ENCODE peak calls at places on chromosomes 2 and 18, in eight cellular contexts. W, D, X, M, F, S, B and T are unnamed samples.

GRCh38 chr2:113237604-113238003 is 41.1 kb downstream of the PAX8 start:
- DNase-seq in F (no peak), S (no peak), X (no peak), D (no peak), W (no peak), B (no peak), M (peak), T (no peak)

GRCh38 chr2:220499281-220499680 is 871.9 kb downstream of the SLC4A3 start:
- DNase-seq in D (no peak), M (peak), X (no peak), F (no peak), W (peak), S (no peak), B (no peak), T (peak)

GRCh38 chr2:207674826-207675225 is 36.6 kb upstream of the CCNYL1 start:
- DNase-seq in B (no peak), F (no peak), D (no peak), M (peak), X (no peak), W (no peak), S (no peak), T (peak)

GRCh38 chr2:85516649-85517389 is 22.1 kb upstream of the MAT2A start:
- DNase-seq in F (no peak), W (no peak), X (no peak), D (no peak), M (no peak), B (no peak), S (peak), T (no peak)

GRCh38 chr2:108612514-108613183 is 78.4 kb downstream of the LIMS1 start:
- DNase-seq in F (peak), B (no peak), X (no peak), M (no peak), D (peak), S (no peak), W (no peak), T (no peak)

GRCh38 chr18:58716046-58716766 is 44.9 kb downstream of the MALT1 start:
- DNase-seq in X (no peak), D (no peak), S (no peak), M (no peak), B (no peak), F (no peak), W (no peak), T (no peak)

GRCh38 chr18:13173573-13173972 is 45.0 kb upstream of the LDLRAD4 start:
- DNase-seq in X (no peak), F (no peak), M (no peak), S (no peak), D (no peak), W (no peak), B (no peak), T (no peak)

GRCh38 chr18:10440874-10441273 is 13.6 kb upstream of the APCDD1 start:
- DNase-seq in F (no peak), B (no peak), W (no peak), X (no peak), M (no peak), S (no peak), D (no peak), T (no peak)

GRCh38 chr2:215966951-215967350 is 46.4 kb downstream of the MREG start:
- DNase-seq in B (no peak), S (no peak), X (no peak), D (no peak), M (no peak), F (no peak), W (no peak), T (no peak)

GRCh38 chr2:144479659-144480058 is 40.3 kb downstream of the ZEB2 start:
- DNase-seq in S (no peak), W (no peak), B (no peak), X (no peak), F (no peak), D (no peak), M (no peak), T (no peak)

GRCh38 chr2:121092095-121092494 is 192.9 kb downstream of the TFCP2L1 start:
- DNase-seq in M (no peak), S (no peak), X (no peak), B (no peak), D (no peak), F (no peak), W (no peak), T (no peak)

GRCh38 chr2:202135111-202135874 is 62.2 kb downstream of the KIAA2012 start:
- DNase-seq in F (no peak), M (no peak), W (peak), S (no peak), X (no peak), D (no peak), B (peak), T (no peak)

GRCh38 chr18:6203791-6204190 is 210.9 kb downstream of the L3MBTL4 start:
- DNase-seq in F (no peak), W (no peak), B (no peak), X (no peak), M (no peak), D (no peak), S (no peak), T (no peak)

GRCh38 chr2:217666338-217666737 is 336.5 kb downstream of the TNS1 start:
- DNase-seq in D (no peak), B (no peak), S (no peak), W (no peak), M (no peak), F (no peak), X (no peak), T (no peak)

GRCh38 chr2:170711774-170712652 is 3.1 kb upstream of the SP5 start:
- DNase-seq in S (no peak), F (no peak), B (no peak), X (no peak), W (no peak), M (peak), D (no peak), T (no peak)

GRCh38 chr2:226050822-226051221 is 651.3 kb downstream of the NYAP2 start:
- DNase-seq in F (no peak), W (no peak), M (peak), X (no peak), D (no peak), S (no peak), B (no peak), T (no peak)

GRCh38 chr2:100891911-100892642 is 72.1 kb downstream of the NPAS2 start:
- DNase-seq in F (no peak), D (no peak), X (no peak), S (no peak), M (peak), W (peak), B (no peak), T (no peak)

GRCh38 chr2:197307236-197307932 is 3.2 kb downstream of the ANKRD44 start:
- DNase-seq in F (no peak), D (no peak), X (no peak), S (no peak), B (no peak), W (peak), M (no peak), T (no peak)

GRCh38 chr18:76805221-76805620 is 17.1 kb upstream of the ZNF236 start:
- DNase-seq in M (no peak), F (no peak), D (no peak), S (no peak), X (no peak), W (no peak), B (no peak), T (peak)

GRCh38 chr2:190093793-190094192 is 31.3 kb upstream of the MSTN start:
- DNase-seq in F (no peak), S (no peak), B (peak), D (no peak), W (no peak), M (no peak), X (no peak), T (no peak)

GRCh38 chr2:85137131-85137530 is 3.9 kb downstream of the TCF7L1 start:
- DNase-seq in W (no peak), S (no peak), D (no peak), B (no peak), M (no peak), F (no peak), X (no peak), T (no peak)

GRCh38 chr2:178157574-178157973 is 36.7 kb upstream of the OSBPL6 start:
- DNase-seq in F (no peak), M (no peak), X (no peak), S (no peak), B (no peak), D (no peak), W (no peak), T (no peak)

GRCh38 chr2:135742307-135742838 is 718 bp downstream of the UBXN4 start:
- DNase-seq in M (peak), F (no peak), X (no peak), W (peak), S (peak), B (no peak), D (no peak), T (peak)

GRCh38 chr2:227325824-227326195 is 759 bp downstream of the MFF start:
- DNase-seq in D (no peak), X (peak), W (no peak), B (peak), M (peak), F (peak), S (peak), T (peak)

GRCh38 chr2:234997389-234997788 is 45.6 kb downstream of the SH3BP4 start:
- DNase-seq in X (no peak), S (peak), W (no peak), D (no peak), F (no peak), B (peak), M (no peak), T (no peak)

GRCh38 chr18:7273301-7273911 is 42.5 kb downstream of the LRRC30 start:
- DNase-seq in X (peak), S (peak), B (peak), F (no peak), W (no peak), D (no peak), M (no peak), T (no peak)

GRCh38 chr2:26801342-26801741 is 15.5 kb downstream of the CENPA start:
- DNase-seq in F (no peak), S (no peak), W (no peak), D (no peak), B (no peak), X (no peak), M (no peak), T (no peak)

GRCh38 chr2:68749345-68749744 is 14.7 kb downstream of the ARHGAP25 start:
- DNase-seq in D (no peak), X (no peak), W (no peak), S (no peak), F (no peak), B (no peak), M (no peak), T (no peak)

GRCh38 chr2:20516646-20517341 is 69.9 kb downstream of the RHOB start:
- DNase-seq in D (no peak), W (peak), S (no peak), F (no peak), X (no peak), M (peak), B (peak), T (peak)

GRCh38 chr2:158932246-158932645 is 36.2 kb upstream of the TANC1 start:
- DNase-seq in S (no peak), F (no peak), W (peak), B (no peak), X (no peak), M (no peak), D (no peak), T (peak)

GRCh38 chr2:2743164-2743571 is 412.1 kb upstream of the MYT1L start:
- DNase-seq in D (no peak), S (no peak), W (no peak), F (no peak), X (no peak), M (no peak), B (peak), T (no peak)

GRCh38 chr2:96538487-96539214 is 2.1 kb downstream of the ARID5A start:
- DNase-seq in W (no peak), F (peak), B (peak), X (no peak), M (peak), D (peak), S (peak), T (no peak)